ENCODE peak calls at places on chromosomes 1 and 21, in four cellular contexts. P, S, K and M are unnamed samples.

GRCh38 chr1:55337801-55338447 is 122.8 kb upstream of the USP24 start:
- DNase-seq in P (peak), S (peak), K (peak), M (peak)

GRCh38 chr1:221712776-221713431 is 29.0 kb downstream of the DUSP10 start:
- DNase-seq in P (no peak), S (no peak), K (no peak), M (peak)

GRCh38 chr1:187306671-187307415 is 478.1 kb downstream of the PLA2G4A start:
- DNase-seq in P (no peak), S (no peak), K (no peak), M (no peak)

GRCh38 chr1:175822575-175822974 is 79.2 kb upstream of the TNR start:
- DNase-seq in P (peak), S (no peak), K (no peak), M (no peak)

GRCh38 chr1:53176452-53177344 is 19.9 kb upstream of the CPT2 start:
- DNase-seq in P (peak), S (peak), K (no peak), M (no peak)

GRCh38 chr1:18557621-18558465 is 72.8 kb upstream of the PAX7 start:
- DNase-seq in P (no peak), S (no peak), K (no peak), M (no peak)

GRCh38 chr1:40640314-40641076 is 25.0 kb downstream of the RIMS3 start:
- DNase-seq in P (no peak), S (no peak), K (no peak), M (no peak)

GRCh38 chr1:40384887-40385286 is 11.4 kb downstream of the SMAP2 start:
- DNase-seq in P (no peak), S (no peak), K (no peak), M (no peak)

GRCh38 chr1:23558140-23558871 is 995 bp downstream of the ID3 start:
- DNase-seq in P (peak), S (peak), K (peak), M (no peak)

GRCh38 chr1:14712136-14712535 is 113.7 kb downstream of the KAZN start:
- DNase-seq in P (no peak), S (no peak), K (no peak), M (no peak)

GRCh38 chr1:153597206-153597605 is 15.7 kb downstream of the S100A16 start:
- DNase-seq in P (peak), S (peak), K (peak), M (peak)

GRCh38 chr21:31298618-31299269 is 45.3 kb downstream of the TIAM1 start:
- DNase-seq in P (no peak), S (no peak), K (no peak), M (peak)

GRCh38 chr1:32521165-32521564 is 18.1 kb upstream of the ZBTB8A start:
- DNase-seq in P (no peak), S (peak), K (no peak), M (no peak)

GRCh38 chr1:8497196-8497878 is 179.4 kb downstream of the SLC45A1 start:
- DNase-seq in P (peak), S (peak), K (no peak), M (no peak)

GRCh38 chr1:6582370-6582769 is 2.6 kb downstream of the ZBTB48 start:
- DNase-seq in P (no peak), S (peak), K (no peak), M (no peak)

GRCh38 chr1:192589813-192590212 is 14.2 kb downstream of the RGS1 start:
- DNase-seq in P (peak), S (no peak), K (no peak), M (no peak)

GRCh38 chr1:231866392-231867331 is 240.1 kb downstream of the DISC1 start:
- DNase-seq in P (peak), S (peak), K (peak), M (no peak)

GRCh38 chr1:220007438-220007837 is 38.9 kb downstream of the EPRS1 start:
- DNase-seq in P (peak), S (no peak), K (no peak), M (no peak)

GRCh38 chr1:220013497-220013896 is 32.8 kb downstream of the EPRS1 start:
- DNase-seq in P (peak), S (no peak), K (no peak), M (no peak)

GRCh38 chr1:220011620-220012019 is 34.7 kb downstream of the EPRS1 start:
- DNase-seq in P (peak), S (no peak), K (no peak), M (no peak)

DNA sequence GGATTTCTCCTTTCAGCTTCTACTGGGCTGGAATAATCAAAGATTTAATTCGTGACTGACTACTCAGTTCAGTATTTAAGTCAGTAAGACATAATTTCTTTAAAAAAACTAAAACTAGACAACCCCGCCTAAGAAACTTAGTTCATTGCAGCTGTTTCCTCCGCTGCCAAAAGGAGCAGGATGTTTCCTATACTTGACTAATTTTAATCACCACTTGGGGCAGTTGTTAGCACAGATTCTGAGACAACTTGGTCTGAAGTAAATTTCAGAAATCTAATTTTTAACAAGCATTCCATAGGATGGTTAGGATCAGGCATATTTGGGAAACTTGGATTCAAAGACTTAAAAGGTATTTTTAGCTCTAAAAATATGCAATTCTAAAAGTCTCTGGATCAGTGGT is 34.0 kb downstream of the EPRS1 start:
- DNase-seq in P (peak), S (no peak), K (no peak), M (no peak)
- TF ChIP-seq ELK1 in P (no peak), S (no peak), K (no peak), M (no peak)

GRCh38 chr1:165525708-165526107 is 18.1 kb upstream of the LRRC52 start:
- DNase-seq in P (no peak), S (no peak), K (no peak), M (no peak)
- TF ChIP-seq ELK1 in P (no peak), S (no peak), K (no peak), M (no peak)

GRCh38 chr1:228554107-228554506 is 66.9 kb downstream of the RNF187 start:
- DNase-seq in P (no peak), S (no peak), K (no peak), M (no peak)

GRCh38 chr1:228552596-228553176 is 65.5 kb downstream of the RNF187 start:
- DNase-seq in P (no peak), S (no peak), K (no peak), M (no peak)

DNA sequence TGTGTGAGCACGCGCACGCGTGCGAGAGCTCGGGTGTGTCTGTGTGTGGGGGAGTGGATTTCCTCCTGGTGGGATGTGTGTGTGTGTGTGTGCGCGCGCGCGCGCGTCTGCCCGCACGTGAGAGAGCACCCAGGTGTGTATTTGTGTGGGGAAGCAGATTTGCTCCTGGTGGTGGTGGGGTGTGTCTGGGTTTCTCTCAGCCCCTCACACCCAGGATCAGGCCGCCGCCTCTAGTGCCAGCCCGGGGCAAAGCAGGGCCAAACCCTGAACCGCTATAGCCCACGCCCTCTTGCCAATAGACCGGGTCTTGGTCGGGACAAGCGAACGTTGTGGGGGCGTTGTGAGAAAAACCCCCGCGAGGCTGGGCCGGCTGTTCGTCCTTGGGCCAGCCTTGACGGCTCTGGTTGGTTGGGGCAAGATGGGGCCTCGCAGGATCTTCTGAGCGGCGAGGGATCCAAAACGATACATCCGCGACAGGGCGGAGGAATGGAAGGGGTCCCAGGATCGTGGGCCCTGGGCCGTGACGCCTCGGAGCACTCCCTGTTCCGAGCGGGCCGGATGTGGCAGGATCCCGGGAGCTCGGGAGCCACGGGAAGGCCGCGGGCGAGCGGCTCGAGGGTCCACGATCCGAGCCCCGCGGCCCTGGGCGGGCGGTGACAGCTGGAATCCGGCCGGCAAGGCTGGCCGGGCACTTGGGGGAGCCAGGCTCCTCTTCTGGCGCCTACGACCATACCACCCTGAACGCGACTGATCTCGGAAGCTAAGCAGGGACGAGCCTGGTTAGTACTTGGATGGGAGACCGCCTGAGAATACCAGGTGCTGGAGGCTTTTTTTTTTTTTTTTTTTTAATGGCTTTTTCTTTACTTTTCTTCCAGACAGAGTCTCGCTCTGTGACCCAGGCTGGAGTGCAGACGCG is 68.2 kb downstream of the RNF187 start:
- DNase-seq in P (no peak), S (peak), K (no peak), M (no peak)
- TF ChIP-seq ELK1 in P (no peak), S (no peak), K (no peak), M (no peak)

DNA sequence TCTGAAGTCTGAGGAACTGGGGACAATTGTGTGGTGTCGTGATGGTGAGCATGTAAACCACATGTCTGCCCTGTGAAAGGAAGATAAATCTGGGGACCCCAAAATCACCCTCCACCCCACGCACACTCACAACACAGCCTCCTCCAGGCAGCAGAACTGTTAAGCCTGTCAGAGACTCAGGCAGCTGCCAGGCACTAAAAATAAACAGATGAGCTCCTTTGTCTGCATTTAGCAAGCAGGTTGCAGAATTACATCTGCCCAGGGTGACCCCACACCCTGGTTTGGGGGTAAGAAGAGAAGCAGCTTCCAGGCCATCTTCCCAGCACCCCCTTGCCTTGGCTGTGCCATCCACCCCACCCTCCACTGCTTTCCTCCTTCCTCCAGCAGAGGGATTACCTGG is 119.1 kb upstream of the RUNX3 start:
- DNase-seq in P (no peak), S (no peak), K (no peak), M (no peak)
- TF ChIP-seq ELK1 in P (no peak), S (no peak), K (no peak), M (no peak)

GRCh38 chr1:246450485-246451251 is 56.4 kb downstream of the SMYD3 start:
- DNase-seq in P (peak), S (peak), K (peak), M (no peak)
- TF ChIP-seq ELK1 in P (no peak), S (no peak), K (no peak), M (no peak)

DNA sequence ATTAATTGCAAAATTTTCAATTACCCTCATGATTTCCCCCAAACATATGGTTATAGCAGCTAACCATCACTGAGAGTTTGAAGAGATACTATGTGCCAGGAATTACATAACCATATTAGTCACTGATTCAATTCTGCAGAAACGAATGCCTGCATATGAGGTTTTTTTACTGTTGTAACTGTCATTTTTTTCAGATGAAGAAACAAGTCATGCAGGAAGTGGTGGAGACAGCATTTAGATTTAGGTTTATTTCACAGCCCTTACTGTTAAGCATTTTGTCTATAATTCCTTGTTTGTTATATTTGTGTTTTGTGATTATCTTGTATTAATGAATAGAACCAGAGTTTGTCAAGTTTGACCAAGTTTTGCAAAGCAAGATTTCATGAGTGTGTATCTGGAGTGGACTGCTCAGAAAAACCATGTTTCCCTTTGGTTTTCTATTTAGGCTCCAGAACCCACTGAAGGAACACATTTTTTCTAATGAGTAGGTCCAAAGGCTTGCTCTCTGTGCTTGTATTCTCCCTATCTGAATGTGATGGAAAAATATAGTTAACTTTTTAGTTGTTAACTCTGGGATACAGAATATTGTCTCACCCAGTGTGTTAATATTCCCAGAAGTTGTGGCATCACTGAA is 308.5 kb upstream of the ADAMTS5 start:
- DNase-seq in P (peak), S (no peak), K (no peak), M (no peak)
- TF ChIP-seq ELK1 in P (no peak), S (no peak), K (no peak), M (no peak)

GRCh38 chr1:84997667-84998600 is 1.0 kb upstream of the MCOLN2 start:
- DNase-seq in P (peak), S (no peak), K (no peak), M (no peak)
- TF ChIP-seq ELK1 in P (no peak), S (no peak), K (no peak), M (no peak)

DNA sequence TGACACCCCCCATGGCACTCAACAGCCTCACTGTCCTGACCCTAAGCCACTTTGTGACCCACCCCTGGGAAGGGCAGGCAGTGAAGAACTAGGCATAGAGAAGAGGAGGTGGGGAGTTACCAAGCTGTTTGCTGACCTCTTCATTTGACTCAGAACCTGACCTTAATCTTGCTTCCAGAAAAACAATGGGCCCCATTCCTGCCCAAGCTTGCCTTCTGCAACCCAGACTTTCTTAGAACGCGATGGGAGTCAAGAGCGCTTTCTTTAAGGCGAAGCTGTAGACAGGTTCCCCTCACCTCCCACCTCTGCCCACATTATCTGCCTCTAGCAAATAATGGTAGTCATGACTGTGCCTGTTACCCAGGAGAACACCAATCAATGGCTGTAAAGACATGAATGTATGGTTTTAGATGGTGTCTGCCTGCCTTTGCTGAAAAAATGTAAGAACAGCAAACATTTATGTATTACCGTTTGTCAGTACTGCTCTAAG is 8.2 kb upstream of the CBR3 start:
- DNase-seq in P (no peak), S (no peak), K (no peak), M (no peak)
- TF ChIP-seq ELK1 in P (no peak), S (no peak), K (no peak), M (no peak)

GRCh38 chr1:157311730-157312269 is 173.6 kb upstream of the ETV3 start:
- DNase-seq in P (no peak), S (no peak), K (peak), M (no peak)

GRCh38 chr1:157310401-157310800 is 172.2 kb upstream of the ETV3 start:
- DNase-seq in P (no peak), S (no peak), K (no peak), M (no peak)

GRCh38 chr1:157304271-157304670 is 166.1 kb upstream of the ETV3 start:
- DNase-seq in P (no peak), S (no peak), K (no peak), M (no peak)

GRCh38 chr1:157306896-157307295 is 168.7 kb upstream of the ETV3 start:
- DNase-seq in P (no peak), S (no peak), K (no peak), M (no peak)

DNA sequence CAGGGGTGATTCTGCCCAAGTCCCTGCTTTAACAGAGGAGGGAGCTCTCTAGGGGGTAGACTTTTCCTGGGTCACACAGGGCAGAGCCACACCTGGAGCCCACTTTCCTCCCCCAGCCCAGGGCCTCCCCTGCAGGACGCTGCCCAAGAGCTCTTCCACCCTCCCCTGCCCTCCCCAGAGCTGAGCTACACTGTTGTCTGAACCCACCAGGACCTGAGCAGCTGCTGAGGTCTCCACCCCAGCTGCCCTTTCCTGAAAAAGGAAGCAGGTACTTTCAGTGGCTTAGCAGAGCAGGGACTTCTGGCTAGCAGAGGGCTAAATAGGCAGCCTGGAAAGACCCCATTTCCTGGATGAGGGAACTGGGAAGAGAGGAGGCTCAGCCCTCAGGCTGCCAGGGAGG is 169.3 kb upstream of the ETV3 start:
- DNase-seq in P (no peak), S (no peak), K (no peak), M (peak)
- TF ChIP-seq ELK1 in P (no peak), S (no peak), K (no peak), M (no peak)